ENCODE peak calls at places on chromosome 7, in nine cellular contexts. R is HEK293T; X is skeletal muscle cell; E is EL; C is effector CD4-positive, alpha-beta T cell; B is left cardiac atrium; I is stimulated activated naive CD8-positive, alpha-beta T cell treated with anti-CD3 and anti-CD28 coated beads, Interleukin-15, Interleukin-2, amounts not matched to agents 100 U/mL and 50 U/mL, for 24 hours; A is CD4-positive, alpha-beta T cell; Q is GDM1. K is an unnamed sample.

GRCh38 chr7:111931958-111932357 is 274.2 kb downstream of the DOCK4 start:
- DNase-seq in I (no peak), R (no peak), Q (no peak), C (no peak), E (no peak), B (no peak), A (no peak), X (no peak), K (no peak)

GRCh38 chr7:96017877-96018276 is 245.5 kb downstream of the DYNC1I1 start:
- DNase-seq in I (no peak), C (no peak), R (no peak), A (no peak), E (no peak), Q (no peak), X (no peak), B (no peak), K (no peak)

GRCh38 chr7:22782616-22783232 is 39.9 kb downstream of the TOMM7 start:
- DNase-seq in B (peak), R (peak), X (no peak), I (peak), C (peak), A (peak), E (peak), Q (peak), K (peak)

GRCh38 chr7:158924956-158925355 is 68.6 kb downstream of the DYNC2I1 start:
- DNase-seq in R (no peak), X (no peak), B (no peak), Q (no peak), E (peak), I (no peak), C (no peak), A (no peak), K (no peak)

GRCh38 chr7:101542527-101543241 is 86.4 kb downstream of the MYL10 start:
- DNase-seq in E (peak), X (no peak), Q (peak), A (peak), I (peak), R (peak), C (peak), B (peak), K (peak)

GRCh38 chr7:86653919-86654659 is 10.4 kb downstream of the GRM3 start:
- DNase-seq in C (no peak), I (no peak), A (no peak), E (no peak), Q (no peak), X (no peak), B (peak), R (peak), K (no peak)

GRCh38 chr7:139734395-139734794 is 43.4 kb downstream of the HIPK2 start:
- DNase-seq in B (peak), C (no peak), E (peak), A (no peak), I (no peak), X (peak), Q (no peak), R (no peak), K (no peak)

GRCh38 chr7:158586499-158587191 is 978 bp downstream of the PTPRN2 start:
- DNase-seq in Q (no peak), R (no peak), C (no peak), I (no peak), A (no peak), B (no peak), X (no peak), E (no peak), K (no peak)

GRCh38 chr7:68754414-68754813 is 843.9 kb upstream of the AUTS2 start:
- DNase-seq in I (no peak), A (no peak), X (no peak), E (no peak), B (no peak), R (no peak), Q (no peak), C (no peak), K (no peak)

GRCh38 chr7:95549818-95550529 is 46.3 kb downstream of the PDK4 start:
- DNase-seq in E (peak), X (peak), C (no peak), R (no peak), I (no peak), A (no peak), B (peak), Q (no peak), K (no peak)

GRCh38 chr7:24869572-24869971 is 110.4 kb downstream of the OSBPL3 start:
- DNase-seq in R (no peak), E (peak), A (no peak), Q (no peak), I (no peak), X (no peak), C (no peak), B (no peak), K (no peak)